ENCODE peak calls at places on chromosome 10, in six cellular contexts. O is BE2C; L is heart right ventricle; F is CD8-positive, alpha-beta T cell; Y is heart left ventricle; Q is NT2/D1. X is an unnamed sample. For H3K9me3, the result is how much of the 10 kb centered on the place peaks cover.

GRCh38 chr10:43963379-43963778 is 314.7 kb upstream of the ZNF32 start:
- DNase-seq in F (peak), Q (no peak), L (peak), Y (no peak), O (no peak), X (no peak)

GRCh38 chr10:46539596-46540411 is 16.7 kb downstream of the GPRIN2 start:
- DNase-seq in L (no peak), F (no peak), O (no peak), Q (no peak), Y (no peak), X (no peak)

GRCh38 chr10:14016011-14016536 is 314.6 kb downstream of the FRMD4A start:
- DNase-seq in Y (peak), O (no peak), L (peak), Q (no peak), F (no peak), X (no peak)

GRCh38 chr10:32795598-32796183 is 162.3 kb downstream of the ITGB1 start:
- DNase-seq in F (no peak), L (peak), Y (no peak), O (no peak), Q (peak), X (no peak)

GRCh38 chr10:117615649-117616048 is 73.1 kb downstream of the EMX2 start:
- DNase-seq in F (no peak), Y (no peak), O (no peak), L (no peak), Q (no peak), X (no peak)

GRCh38 chr10:12337973-12338372 is 11.4 kb upstream of the CAMK1D start:
- DNase-seq in F (no peak), Q (no peak), O (no peak), Y (no peak), L (no peak), X (no peak)

GRCh38 chr10:34135515-34135914 is 679.6 kb downstream of the PARD3 start:
- DNase-seq in Q (no peak), O (no peak), Y (no peak), F (no peak), L (no peak), X (no peak)

GRCh38 chr10:25682203-25682950 is 251.7 kb upstream of the MYO3A start:
- DNase-seq in Y (peak), F (no peak), L (peak), Q (no peak), O (peak), X (no peak)

GRCh38 chr10:88226891-88227290 is 356.2 kb downstream of the RNLS start:
- DNase-seq in O (no peak), F (no peak), L (no peak), Q (no peak), Y (no peak), X (no peak)

GRCh38 chr10:71232089-71232998 is 20.0 kb downstream of the UNC5B start:
- DNase-seq in F (no peak), L (peak), Q (no peak), Y (peak), O (peak), X (no peak)

GRCh38 chr10:108566216-108567107 is 1356.8 kb downstream of the XPNPEP1 start:
- DNase-seq in Y (no peak), O (no peak), F (no peak), Q (no peak), L (no peak), X (no peak)

GRCh38 chr10:47243356-47243755 is 56.6 kb upstream of the GDF10 start:
- DNase-seq in L (no peak), O (no peak), F (no peak), Y (no peak), Q (no peak), X (no peak)

GRCh38 chr10:62082729-62083412 is 181.4 kb downstream of the ARID5B start:
- DNase-seq in O (no peak), Y (no peak), L (peak), Q (no peak), F (peak), X (no peak)

GRCh38 chr10:4830546-4830945 is 4.5 kb downstream of the AKR1E2 start:
- DNase-seq in O (no peak), Y (no peak), L (no peak), Q (no peak), F (no peak), X (no peak)

GRCh38 chr10:124798364-124798763 is 3.3 kb upstream of the ABRAXAS2 start:
- DNase-seq in F (no peak), L (no peak), Y (no peak), O (no peak), Q (no peak), X (no peak)

GRCh38 chr10:124798781-124799180 is 2.8 kb upstream of the ABRAXAS2 start:
- DNase-seq in O (no peak), Y (no peak), L (no peak), F (no peak), Q (no peak), X (no peak)

GRCh38 chr10:124791378-124792348 is at the start of gene EEF1AKMT2:
- DNase-seq in Q (peak), F (peak), O (peak), Y (peak), L (peak), X (peak)

GRCh38 chr10:124792998-124793352 is 1.3 kb upstream of the EEF1AKMT2 start:
- DNase-seq in O (no peak), F (no peak), Y (no peak), Q (no peak), L (no peak), X (no peak)
- H3K4me3 ChIP-seq in O (no peak), F (no peak), Y (peak), Q (no peak), L (peak), X (no peak)

GRCh38 chr10:103840747-103841085 is 14.7 kb downstream of the SH3PXD2A start:
- DNase-seq in O (no peak), L (no peak), Q (no peak), F (no peak), Y (no peak), X (no peak)

GRCh38 chr10:103843045-103843444 is 12.3 kb downstream of the SH3PXD2A start:
- DNase-seq in L (no peak), Q (no peak), O (no peak), F (no peak), Y (no peak), X (no peak)

GRCh38 chr10:103839867-103840746 is 15.3 kb downstream of the SH3PXD2A start:
- DNase-seq in Y (peak), Q (no peak), O (no peak), F (no peak), L (peak), X (no peak)

GRCh38 chr10:103842605-103843004 is 12.8 kb downstream of the SH3PXD2A start:
- DNase-seq in Q (no peak), O (no peak), Y (no peak), L (no peak), F (no peak), X (no peak)

GRCh38 chr10:103841519-103841918 is 13.9 kb downstream of the SH3PXD2A start:
- DNase-seq in F (no peak), Y (no peak), Q (no peak), L (no peak), O (no peak), X (no peak)
- H3K9me3 ChIP-seq in F (under half), Y (under half), Q (under half), L (under half), O (under half), X (under half)

DNA sequence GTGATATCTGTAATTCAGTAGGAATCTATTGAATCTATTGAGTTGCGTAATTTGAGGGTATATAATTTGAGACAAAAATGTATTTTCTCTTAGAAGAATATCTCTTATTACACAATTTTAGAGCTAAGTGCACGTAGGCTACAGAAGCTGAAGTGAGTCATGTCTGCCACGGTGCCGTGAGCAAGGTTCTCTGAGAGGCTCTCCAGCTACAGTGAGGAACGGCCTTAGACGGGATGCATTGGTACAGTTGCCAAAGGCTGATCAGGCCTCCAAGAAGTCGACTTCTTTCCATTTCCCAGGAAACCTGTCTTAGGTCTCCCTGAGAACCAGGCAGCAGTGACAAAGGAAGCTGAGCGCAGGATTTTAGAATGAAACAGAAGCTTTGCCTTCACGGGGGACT is 28.6 kb downstream of the TCERG1L start:
- DNase-seq in L (no peak), F (no peak), O (no peak), Y (no peak), Q (no peak), X (no peak)
- H3K4me3 ChIP-seq in L (no peak), F (no peak), O (no peak), Y (no peak), Q (no peak), X (no peak)

GRCh38 chr10:106479619-106480018 is 684.9 kb downstream of the SORCS1 start:
- DNase-seq in Y (no peak), Q (no peak), F (no peak), O (no peak), L (no peak), X (no peak)

DNA sequence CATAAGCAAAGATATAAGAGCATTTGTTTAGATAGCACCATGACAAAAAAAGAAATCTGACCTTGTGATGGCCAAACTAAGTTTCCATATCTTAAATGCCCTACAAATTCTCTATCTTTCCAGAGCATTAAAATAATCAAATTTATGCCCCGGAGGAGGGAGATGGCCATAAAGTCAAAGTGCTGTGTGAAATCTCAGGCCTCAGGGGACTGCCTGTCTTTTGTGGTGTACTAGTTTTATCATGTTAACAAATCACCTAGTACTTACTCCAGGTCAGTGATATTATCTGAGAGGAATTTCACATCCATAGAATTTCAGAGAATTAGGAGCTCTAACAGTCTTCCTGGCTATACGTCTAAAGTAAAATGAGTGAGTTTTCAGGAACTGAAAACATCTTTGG is 682.9 kb downstream of the SORCS1 start:
- DNase-seq in O (no peak), Q (no peak), L (no peak), F (no peak), Y (no peak), X (no peak)
- H3K9me3 ChIP-seq in O (under half), Q (under half), L (under half), F (under half), Y (under half), X (under half)

GRCh38 chr10:23892296-23892695 is 316.6 kb upstream of the KIAA1217 start:
- DNase-seq in Y (no peak), O (no peak), F (no peak), Q (no peak), L (no peak), X (no peak)
- H3K4me3 ChIP-seq in Y (no peak), O (no peak), F (no peak), Q (no peak), L (no peak), X (no peak)

GRCh38 chr10:129056734-129057689 is 410.0 kb upstream of the MGMT start:
- DNase-seq in Y (no peak), O (no peak), F (no peak), Q (no peak), L (no peak), X (no peak)
- H3K9me3 ChIP-seq in Y (under half), O (under half), F (under half), Q (under half), L (under half), X (under half)

DNA sequence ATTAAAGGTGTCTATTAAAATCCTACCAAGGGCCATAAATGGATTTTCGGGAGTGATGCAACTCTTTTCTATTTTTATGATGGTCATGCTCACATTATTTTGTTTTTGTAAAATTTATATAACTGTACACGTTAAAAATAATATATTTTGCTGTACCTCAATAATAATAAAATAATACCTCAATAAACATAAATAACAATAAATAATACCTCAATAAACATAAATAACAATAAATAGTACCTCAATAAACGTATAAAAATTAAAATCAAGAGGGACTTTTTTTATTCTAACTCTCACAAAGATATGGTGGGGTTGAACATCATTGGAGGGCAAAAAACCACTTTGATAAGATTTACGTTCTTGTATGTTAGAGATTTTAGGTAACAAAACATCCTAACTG is 1189.6 kb upstream of the CELF2 start:
- DNase-seq in Q (no peak), Y (no peak), O (no peak), F (no peak), L (no peak), X (no peak)
- H3K4me3 ChIP-seq in Q (no peak), Y (no peak), O (no peak), F (no peak), L (no peak), X (no peak)

DNA sequence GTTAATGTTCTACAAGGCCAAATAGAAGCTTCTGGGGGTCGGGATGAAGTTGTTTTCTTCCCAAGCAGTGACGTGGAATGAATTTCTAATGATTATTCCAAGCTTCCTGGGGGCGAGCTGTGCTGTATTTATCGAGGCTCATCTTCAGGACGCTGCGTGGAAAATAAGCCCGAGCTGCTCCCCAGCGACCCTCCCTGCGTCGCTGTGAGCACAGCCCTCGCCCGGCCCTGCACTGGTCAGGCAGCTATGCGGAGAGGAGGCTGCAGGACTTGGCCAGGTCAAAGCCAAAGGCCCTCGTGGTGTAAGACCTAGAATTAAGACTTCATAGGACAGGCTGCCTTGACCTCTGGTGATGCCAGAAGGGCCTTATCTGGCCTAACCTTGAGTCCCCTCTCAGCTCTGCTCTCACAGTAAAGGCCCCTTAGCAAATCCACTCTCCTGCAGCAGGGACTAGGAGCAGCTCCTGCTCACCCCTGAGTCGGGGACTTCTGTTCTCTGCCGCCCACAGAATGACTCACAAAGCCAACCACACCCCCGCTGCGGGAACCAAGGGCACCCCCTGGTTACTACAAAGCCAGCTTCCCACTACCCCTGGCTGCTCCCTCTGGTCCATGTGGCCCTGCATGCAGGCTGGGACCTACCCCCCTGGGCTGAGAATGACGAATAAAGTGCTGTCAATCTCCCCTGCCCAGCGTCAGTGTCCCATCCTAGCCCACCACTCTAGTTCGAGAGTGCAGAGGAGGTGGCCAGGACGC is 501.6 kb downstream of the TCERG1L start:
- DNase-seq in F (no peak), Y (no peak), O (no peak), L (no peak), Q (no peak), X (no peak)
- H3K9me3 ChIP-seq in F (under half), Y (under half), O (under half), L (under half), Q (under half), X (under half)

DNA sequence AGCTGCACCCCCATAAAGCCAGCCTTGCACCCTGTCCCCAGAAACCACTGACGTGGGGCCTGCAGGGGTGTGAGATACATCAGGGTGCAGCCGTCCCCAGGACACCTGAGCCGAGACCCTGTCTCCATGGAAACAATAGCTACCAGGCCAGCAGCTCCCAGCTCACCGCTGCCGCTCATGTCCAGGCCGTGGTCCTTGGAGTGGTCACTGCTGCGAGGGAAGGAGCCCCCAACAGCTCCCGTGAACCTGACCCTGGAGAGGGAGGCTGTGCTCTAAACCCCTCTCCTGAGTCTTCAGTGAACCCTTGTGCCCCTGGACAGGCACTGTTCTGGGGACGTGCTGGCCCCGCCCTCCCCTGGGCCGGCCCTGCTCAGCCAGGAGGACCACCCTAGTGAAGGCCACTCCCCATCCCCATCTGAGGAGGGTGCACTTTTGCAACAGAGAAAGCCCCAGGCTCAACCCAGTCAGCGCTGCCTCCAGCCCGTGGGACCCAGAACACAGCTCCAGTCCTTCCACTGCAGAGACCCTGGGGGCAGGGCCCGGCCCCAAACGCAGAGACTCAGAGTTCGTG is 19.6 kb upstream of the INPP5A start:
- DNase-seq in F (no peak), L (peak), O (no peak), Y (peak), Q (no peak), X (no peak)
- H3K4me3 ChIP-seq in F (no peak), L (peak), O (no peak), Y (peak), Q (peak), X (no peak)

GRCh38 chr10:51231754-51232153 is 157.5 kb downstream of the PRKG1 start:
- DNase-seq in O (no peak), Y (no peak), Q (no peak), L (no peak), F (no peak), X (no peak)
- H3K9me3 ChIP-seq in O (under half), Y (under half), Q (under half), L (under half), F (under half), X (under half)